ENCODE peak calls at places on chromosomes 3 and 15, in six cellular contexts. A is stimulated activated CD8-positive, alpha-beta memory T cell treated with anti-CD3 and anti-CD28 coated beads, Interleukin-2, amount 100 ng/mL, for 48 hours; I is NCI-H1092; N is activated CD4-positive, alpha-beta T cell treated with anti-CD3 and anti-CD28 coated beads, Interleukin-2, amount 50 U/mL, for 24 hours; B is LoVo; T is D721Med. L is an unnamed sample.
A peak's percentile ranks its signal among the peaks of the same experiment; 100 is the strongest.

GRCh38 chr3:71309342-71309741 is 274.2 kb downstream of the FOXP1 start:
- DNase-seq in A (peak; percentile 36), I (no peak), N (no peak), B (no peak), T (no peak), L (no peak)

GRCh38 chr15:58931985-58932384 is 1.5 kb downstream of the SLTM start:
- DNase-seq in A (no peak), I (no peak), N (no peak), B (peak; percentile 40), T (no peak), L (peak; percentile 6)

GRCh38 chr3:138060792-138061191 is 50.8 kb downstream of the CLDN18 start:
- DNase-seq in A (no peak), I (no peak), N (no peak), B (no peak), T (no peak), L (no peak)

GRCh38 chr3:72821170-72821781 is 27.0 kb downstream of the SHQ1 start:
- DNase-seq in A (no peak), I (no peak), N (no peak), B (peak; percentile 65), T (no peak), L (no peak)

GRCh38 chr3:41836360-41837134 is 125.4 kb downstream of the ULK4 start:
- DNase-seq in A (no peak), I (no peak), N (no peak), B (peak; percentile 13), T (no peak), L (no peak)

GRCh38 chr15:56582785-56583184 is 117.8 kb upstream of the MNS1 start:
- DNase-seq in A (no peak), I (no peak), N (no peak), B (no peak), T (no peak), L (no peak)

GRCh38 chr3:139135657-139136056 is 91.0 kb upstream of the PRR23C start:
- DNase-seq in A (no peak), I (no peak), N (no peak), B (no peak), T (no peak), L (no peak)

GRCh38 chr3:24158756-24159155 is 213.7 kb downstream of the NR1D2 start:
- DNase-seq in A (no peak), I (no peak), N (no peak), B (no peak), T (no peak), L (no peak)

GRCh38 chr15:49620174-49620573 is 444 bp downstream of the FAM227B start:
- DNase-seq in A (no peak), I (no peak), N (no peak), B (peak; percentile 34), T (no peak), L (peak; percentile 11)

GRCh38 chr15:76285241-76285825 is 25.9 kb downstream of the ETFA start:
- DNase-seq in A (no peak), I (no peak), N (no peak), B (peak; percentile 25), T (no peak), L (peak; percentile 10)

GRCh38 chr3:184472723-184473419 is 88.7 kb upstream of the EPHB3 start:
- DNase-seq in A (no peak), I (no peak), N (no peak), B (no peak), T (no peak), L (no peak)

GRCh38 chr3:105938101-105938500 is 69.3 kb upstream of the CBLB start:
- DNase-seq in A (no peak), I (peak; percentile 5), N (no peak), B (no peak), T (no peak), L (peak; percentile 1)

GRCh38 chr15:43723151-43723550 is 23.1 kb upstream of the PDIA3 start:
- DNase-seq in A (no peak), I (no peak), N (no peak), B (no peak), T (no peak), L (no peak)

GRCh38 chr3:105013657-105014056 is 353.1 kb upstream of the ALCAM start:
- DNase-seq in A (no peak), I (no peak), N (no peak), B (no peak), T (no peak), L (no peak)

GRCh38 chr3:132344666-132345280 is 27.6 kb downstream of the ACP3 start:
- DNase-seq in A (no peak), I (no peak), N (no peak), B (no peak), T (no peak), L (no peak)

GRCh38 chr3:47961815-47962606 is 54.2 kb downstream of the MAP4 start:
- DNase-seq in A (no peak), I (no peak), N (no peak), B (no peak), T (no peak), L (no peak)

GRCh38 chr3:169432692-169433432 is 230.7 kb downstream of the MECOM start:
- DNase-seq in A (no peak), I (no peak), N (no peak), B (peak; percentile 19), T (no peak), L (no peak)

GRCh38 chr3:183298708-183299153 is 45.7 kb downstream of the B3GNT5 start:
- DNase-seq in A (no peak), I (no peak), N (no peak), B (no peak), T (no peak), L (peak; percentile 25)

GRCh38 chr15:78768531-78769408 is 42.5 kb downstream of the ADAMTS7 start:
- DNase-seq in A (no peak), I (no peak), N (no peak), B (no peak), T (no peak), L (no peak)